ENCODE peak calls at places on chromosomes 5 and 9, in ten cellular contexts. One of them, this sample, is unnamed.
A peak's percentile ranks its signal among the peaks of the same experiment; 100 is the strongest.

GRCh38 chr5:167912944-167913343 is 378.5 kb upstream of the WWC1 start:
- DNase-seq in activated CD8-positive, alpha-beta memory T cell treated with anti-CD3 and anti-CD28 coated beads, Interleukin-2, amount 10 ng/mL, durations not matched to agents 7 days and 5 days: no peak
- DNase-seq in iris pigment epithelial cell: peak; percentile 6
- DNase-seq in D341Med: no peak
- DNase-seq in AG08395: no peak
- DNase-seq in NCI-H1694 treated with DMSO at 0.1 percent for 48 hours: no peak
- DNase-seq in M059J: peak; percentile 63
- DNase-seq in NCI-H2081: no peak
- DNase-seq in lung: no peak
- DNase-seq in sciatic nerve: no peak
- DNase-seq in this sample: peak; percentile 89

GRCh38 chr5:141681695-141682641 is at the start of gene ARAP3:
- DNase-seq in D341Med: no peak
- DNase-seq in NCI-H2081: no peak
- DNase-seq in sciatic nerve: peak; percentile 85
- DNase-seq in iris pigment epithelial cell: peak; percentile 87
- DNase-seq in lung: peak; percentile 88
- DNase-seq in M059J: peak; percentile 87
- DNase-seq in activated CD8-positive, alpha-beta memory T cell treated with anti-CD3 and anti-CD28 coated beads, Interleukin-2, amount 10 ng/mL, durations not matched to agents 7 days and 5 days: peak; percentile 62
- DNase-seq in NCI-H1694 treated with DMSO at 0.1 percent for 48 hours: no peak
- DNase-seq in AG08395: peak; percentile 90
- DNase-seq in this sample: peak; percentile 92

GRCh38 chr9:107644774-107645463 is 155.3 kb upstream of the KLF4 start:
- DNase-seq in iris pigment epithelial cell: no peak
- DNase-seq in NCI-H1694 treated with DMSO at 0.1 percent for 48 hours: no peak
- DNase-seq in sciatic nerve: no peak
- DNase-seq in M059J: no peak
- DNase-seq in D341Med: no peak
- DNase-seq in AG08395: no peak
- DNase-seq in lung: peak; percentile 54
- DNase-seq in activated CD8-positive, alpha-beta memory T cell treated with anti-CD3 and anti-CD28 coated beads, Interleukin-2, amount 10 ng/mL, durations not matched to agents 7 days and 5 days: no peak
- DNase-seq in NCI-H2081: no peak
- DNase-seq in this sample: no peak

GRCh38 chr9:134895849-134896833 is 15.5 kb downstream of the FCN2 start:
- DNase-seq in iris pigment epithelial cell: peak; percentile 85
- DNase-seq in NCI-H2081: no peak
- DNase-seq in M059J: peak; percentile 95
- DNase-seq in AG08395: peak; percentile 37
- DNase-seq in sciatic nerve: peak; percentile 80
- DNase-seq in lung: no peak
- DNase-seq in D341Med: no peak
- DNase-seq in NCI-H1694 treated with DMSO at 0.1 percent for 48 hours: peak; percentile 82
- DNase-seq in activated CD8-positive, alpha-beta memory T cell treated with anti-CD3 and anti-CD28 coated beads, Interleukin-2, amount 10 ng/mL, durations not matched to agents 7 days and 5 days: peak; percentile 28
- DNase-seq in this sample: peak; percentile 37

GRCh38 chr9:75953218-75953617 is 62.7 kb downstream of the PCSK5 start:
- DNase-seq in NCI-H2081: no peak
- DNase-seq in lung: no peak
- DNase-seq in D341Med: no peak
- DNase-seq in M059J: no peak
- DNase-seq in AG08395: no peak
- DNase-seq in activated CD8-positive, alpha-beta memory T cell treated with anti-CD3 and anti-CD28 coated beads, Interleukin-2, amount 10 ng/mL, durations not matched to agents 7 days and 5 days: no peak
- DNase-seq in sciatic nerve: no peak
- DNase-seq in NCI-H1694 treated with DMSO at 0.1 percent for 48 hours: no peak
- DNase-seq in iris pigment epithelial cell: no peak
- DNase-seq in this sample: no peak

GRCh38 chr9:91085499-91086291 is 276.0 kb downstream of the AUH start:
- DNase-seq in M059J: no peak
- DNase-seq in NCI-H1694 treated with DMSO at 0.1 percent for 48 hours: no peak
- DNase-seq in lung: no peak
- DNase-seq in AG08395: no peak
- DNase-seq in D341Med: no peak
- DNase-seq in sciatic nerve: no peak
- DNase-seq in iris pigment epithelial cell: no peak
- DNase-seq in activated CD8-positive, alpha-beta memory T cell treated with anti-CD3 and anti-CD28 coated beads, Interleukin-2, amount 10 ng/mL, durations not matched to agents 7 days and 5 days: no peak
- DNase-seq in NCI-H2081: no peak
- DNase-seq in this sample: peak; percentile 15

GRCh38 chr9:89873801-89874200 is 269.0 kb downstream of the GADD45G start:
- DNase-seq in NCI-H2081: no peak
- DNase-seq in D341Med: no peak
- DNase-seq in sciatic nerve: no peak
- DNase-seq in activated CD8-positive, alpha-beta memory T cell treated with anti-CD3 and anti-CD28 coated beads, Interleukin-2, amount 10 ng/mL, durations not matched to agents 7 days and 5 days: peak; percentile 33
- DNase-seq in AG08395: no peak
- DNase-seq in NCI-H1694 treated with DMSO at 0.1 percent for 48 hours: no peak
- DNase-seq in iris pigment epithelial cell: no peak
- DNase-seq in M059J: no peak
- DNase-seq in lung: no peak
- DNase-seq in this sample: peak; percentile 24

GRCh38 chr9:76531231-76531775 is 72.3 kb downstream of the GCNT1 start:
- DNase-seq in lung: no peak
- DNase-seq in sciatic nerve: no peak
- DNase-seq in M059J: no peak
- DNase-seq in activated CD8-positive, alpha-beta memory T cell treated with anti-CD3 and anti-CD28 coated beads, Interleukin-2, amount 10 ng/mL, durations not matched to agents 7 days and 5 days: no peak
- DNase-seq in iris pigment epithelial cell: no peak
- DNase-seq in NCI-H1694 treated with DMSO at 0.1 percent for 48 hours: no peak
- DNase-seq in D341Med: no peak
- DNase-seq in NCI-H2081: no peak
- DNase-seq in AG08395: no peak
- DNase-seq in this sample: no peak

GRCh38 chr9:137882506-137882821 is 4.9 kb downstream of the CACNA1B start:
- DNase-seq in iris pigment epithelial cell: no peak
- DNase-seq in NCI-H1694 treated with DMSO at 0.1 percent for 48 hours: no peak
- DNase-seq in sciatic nerve: no peak
- DNase-seq in D341Med: no peak
- DNase-seq in AG08395: no peak
- DNase-seq in NCI-H2081: no peak
- DNase-seq in M059J: no peak
- DNase-seq in lung: no peak
- DNase-seq in activated CD8-positive, alpha-beta memory T cell treated with anti-CD3 and anti-CD28 coated beads, Interleukin-2, amount 10 ng/mL, durations not matched to agents 7 days and 5 days: no peak
- DNase-seq in this sample: no peak

GRCh38 chr5:84696651-84697050 is 312.0 kb upstream of the EDIL3 start:
- DNase-seq in NCI-H2081: no peak
- DNase-seq in AG08395: no peak
- DNase-seq in M059J: peak; percentile 96
- DNase-seq in lung: no peak
- DNase-seq in NCI-H1694 treated with DMSO at 0.1 percent for 48 hours: no peak
- DNase-seq in activated CD8-positive, alpha-beta memory T cell treated with anti-CD3 and anti-CD28 coated beads, Interleukin-2, amount 10 ng/mL, durations not matched to agents 7 days and 5 days: no peak
- DNase-seq in sciatic nerve: no peak
- DNase-seq in D341Med: no peak
- DNase-seq in iris pigment epithelial cell: peak; percentile 19
- DNase-seq in this sample: no peak

GRCh38 chr5:73531356-73531755 is 33.1 kb downstream of the BTF3 start:
- DNase-seq in lung: no peak
- DNase-seq in NCI-H1694 treated with DMSO at 0.1 percent for 48 hours: no peak
- DNase-seq in D341Med: no peak
- DNase-seq in activated CD8-positive, alpha-beta memory T cell treated with anti-CD3 and anti-CD28 coated beads, Interleukin-2, amount 10 ng/mL, durations not matched to agents 7 days and 5 days: no peak
- DNase-seq in sciatic nerve: no peak
- DNase-seq in M059J: no peak
- DNase-seq in NCI-H2081: no peak
- DNase-seq in AG08395: peak; percentile 34
- DNase-seq in iris pigment epithelial cell: no peak
- DNase-seq in this sample: no peak

GRCh38 chr5:170631471-170632195 is 127.8 kb downstream of the KCNIP1 start:
- DNase-seq in NCI-H1694 treated with DMSO at 0.1 percent for 48 hours: peak; percentile 75
- DNase-seq in iris pigment epithelial cell: no peak
- DNase-seq in activated CD8-positive, alpha-beta memory T cell treated with anti-CD3 and anti-CD28 coated beads, Interleukin-2, amount 10 ng/mL, durations not matched to agents 7 days and 5 days: no peak
- DNase-seq in NCI-H2081: no peak
- DNase-seq in M059J: peak; percentile 58
- DNase-seq in D341Med: no peak
- DNase-seq in sciatic nerve: peak; percentile 62
- DNase-seq in lung: no peak
- DNase-seq in AG08395: peak; percentile 50
- DNase-seq in this sample: peak; percentile 85

GRCh38 chr5:159340511-159340910 is 10.2 kb upstream of the IL12B start:
- DNase-seq in AG08395: no peak
- DNase-seq in activated CD8-positive, alpha-beta memory T cell treated with anti-CD3 and anti-CD28 coated beads, Interleukin-2, amount 10 ng/mL, durations not matched to agents 7 days and 5 days: peak; percentile 79
- DNase-seq in NCI-H1694 treated with DMSO at 0.1 percent for 48 hours: no peak
- DNase-seq in NCI-H2081: no peak
- DNase-seq in M059J: no peak
- DNase-seq in lung: no peak
- DNase-seq in iris pigment epithelial cell: no peak
- DNase-seq in sciatic nerve: no peak
- DNase-seq in D341Med: no peak
- DNase-seq in this sample: no peak

This sample was measured in islet precursor cell.